ENCODE peak calls at places on chromosomes 7 and 10, in five cellular contexts. One of them, this sample, is unnamed.

GRCh38 chr7:1555046-1555812 is 776 bp downstream of the TMEM184A start:
- DNase-seq in caudate nucleus: no peak
- DNase-seq in activated naive CD8-positive, alpha-beta T cell treated with anti-CD3 and anti-CD28 coated beads for 36 hours: no peak
- DNase-seq in NCI-H1048: no peak
- DNase-seq in fibroblast of lung: peak
- DNase-seq in this sample: no peak

GRCh38 chr10:19017491-19017890 is 31.1 kb upstream of the MALRD1 start:
- DNase-seq in caudate nucleus: no peak
- DNase-seq in activated naive CD8-positive, alpha-beta T cell treated with anti-CD3 and anti-CD28 coated beads for 36 hours: no peak
- DNase-seq in NCI-H1048: no peak
- DNase-seq in fibroblast of lung: no peak
- DNase-seq in this sample: no peak

GRCh38 chr10:123913688-123914268 is 22.2 kb upstream of the CPXM2 start:
- DNase-seq in caudate nucleus: no peak
- DNase-seq in activated naive CD8-positive, alpha-beta T cell treated with anti-CD3 and anti-CD28 coated beads for 36 hours: no peak
- DNase-seq in NCI-H1048: no peak
- DNase-seq in fibroblast of lung: peak
- DNase-seq in this sample: no peak

GRCh38 chr10:69321865-69322264 is 43.6 kb downstream of the HK1 start:
- DNase-seq in caudate nucleus: no peak
- DNase-seq in activated naive CD8-positive, alpha-beta T cell treated with anti-CD3 and anti-CD28 coated beads for 36 hours: no peak
- DNase-seq in NCI-H1048: no peak
- DNase-seq in fibroblast of lung: peak
- DNase-seq in this sample: peak

GRCh38 chr10:101014966-101015581 is 15.5 kb downstream of the LZTS2 start:
- DNase-seq in caudate nucleus: peak
- DNase-seq in activated naive CD8-positive, alpha-beta T cell treated with anti-CD3 and anti-CD28 coated beads for 36 hours: no peak
- DNase-seq in NCI-H1048: no peak
- DNase-seq in fibroblast of lung: peak
- DNase-seq in this sample: peak

GRCh38 chr7:151427705-151428392 is 12.1 kb downstream of the CRYGN start:
- DNase-seq in caudate nucleus: no peak
- DNase-seq in activated naive CD8-positive, alpha-beta T cell treated with anti-CD3 and anti-CD28 coated beads for 36 hours: no peak
- DNase-seq in NCI-H1048: no peak
- DNase-seq in fibroblast of lung: no peak
- DNase-seq in this sample: no peak

GRCh38 chr10:29317027-29317420 is 28.2 kb downstream of the LYZL1 start:
- DNase-seq in caudate nucleus: no peak
- DNase-seq in activated naive CD8-positive, alpha-beta T cell treated with anti-CD3 and anti-CD28 coated beads for 36 hours: no peak
- DNase-seq in NCI-H1048: no peak
- DNase-seq in fibroblast of lung: peak
- DNase-seq in this sample: no peak

GRCh38 chr10:94735197-94735596 is 27.3 kb upstream of the CYP2C19 start:
- DNase-seq in caudate nucleus: no peak
- DNase-seq in activated naive CD8-positive, alpha-beta T cell treated with anti-CD3 and anti-CD28 coated beads for 36 hours: no peak
- DNase-seq in NCI-H1048: no peak
- DNase-seq in fibroblast of lung: no peak
- DNase-seq in this sample: no peak

GRCh38 chr7:46209611-46210170 is 288.6 kb upstream of the IGFBP3 start:
- DNase-seq in caudate nucleus: no peak
- DNase-seq in activated naive CD8-positive, alpha-beta T cell treated with anti-CD3 and anti-CD28 coated beads for 36 hours: no peak
- DNase-seq in NCI-H1048: no peak
- DNase-seq in fibroblast of lung: no peak
- DNase-seq in this sample: no peak

GRCh38 chr10:33556581-33556980 is 222.1 kb upstream of the NRP1 start:
- DNase-seq in caudate nucleus: no peak
- DNase-seq in activated naive CD8-positive, alpha-beta T cell treated with anti-CD3 and anti-CD28 coated beads for 36 hours: no peak
- DNase-seq in NCI-H1048: no peak
- DNase-seq in fibroblast of lung: no peak
- DNase-seq in this sample: no peak

GRCh38 chr7:30327813-30328212 is 43.4 kb downstream of the ZNRF2 start:
- DNase-seq in caudate nucleus: no peak
- DNase-seq in activated naive CD8-positive, alpha-beta T cell treated with anti-CD3 and anti-CD28 coated beads for 36 hours: no peak
- DNase-seq in NCI-H1048: no peak
- DNase-seq in fibroblast of lung: peak
- DNase-seq in this sample: no peak

GRCh38 chr10:71351628-71352319 is 32.7 kb downstream of the SLC29A3 start:
- DNase-seq in caudate nucleus: no peak
- DNase-seq in activated naive CD8-positive, alpha-beta T cell treated with anti-CD3 and anti-CD28 coated beads for 36 hours: no peak
- DNase-seq in NCI-H1048: no peak
- DNase-seq in fibroblast of lung: no peak
- DNase-seq in this sample: no peak

GRCh38 chr10:79235765-79236755 is 111.2 kb upstream of the PPIF start:
- DNase-seq in caudate nucleus: no peak
- DNase-seq in activated naive CD8-positive, alpha-beta T cell treated with anti-CD3 and anti-CD28 coated beads for 36 hours: no peak
- DNase-seq in NCI-H1048: no peak
- DNase-seq in fibroblast of lung: no peak
- DNase-seq in this sample: no peak

GRCh38 chr7:73701357-73701995 is 18.0 kb downstream of the STX1A start:
- DNase-seq in caudate nucleus: peak
- DNase-seq in activated naive CD8-positive, alpha-beta T cell treated with anti-CD3 and anti-CD28 coated beads for 36 hours: no peak
- DNase-seq in NCI-H1048: no peak
- DNase-seq in fibroblast of lung: peak
- DNase-seq in this sample: no peak

GRCh38 chr10:43137701-43137970 is 609 bp upstream of the CSGALNACT2 start:
- DNase-seq in caudate nucleus: peak
- DNase-seq in activated naive CD8-positive, alpha-beta T cell treated with anti-CD3 and anti-CD28 coated beads for 36 hours: peak
- DNase-seq in NCI-H1048: no peak
- DNase-seq in fibroblast of lung: peak
- DNase-seq in this sample: peak

GRCh38 chr10:31197886-31198285 is 121.1 kb upstream of the ZEB1 start:
- DNase-seq in caudate nucleus: no peak
- DNase-seq in activated naive CD8-positive, alpha-beta T cell treated with anti-CD3 and anti-CD28 coated beads for 36 hours: no peak
- DNase-seq in NCI-H1048: no peak
- DNase-seq in fibroblast of lung: peak
- DNase-seq in this sample: no peak

GRCh38 chr10:28983799-28984198 is 305.1 kb upstream of the LYZL1 start:
- DNase-seq in caudate nucleus: no peak
- DNase-seq in activated naive CD8-positive, alpha-beta T cell treated with anti-CD3 and anti-CD28 coated beads for 36 hours: no peak
- DNase-seq in NCI-H1048: no peak
- DNase-seq in fibroblast of lung: no peak
- DNase-seq in this sample: no peak

GRCh38 chr7:95047291-95047690 is 139.9 kb downstream of the PPP1R9A start:
- DNase-seq in caudate nucleus: no peak
- DNase-seq in activated naive CD8-positive, alpha-beta T cell treated with anti-CD3 and anti-CD28 coated beads for 36 hours: no peak
- DNase-seq in NCI-H1048: no peak
- DNase-seq in fibroblast of lung: no peak
- DNase-seq in this sample: peak

GRCh38 chr7:2521952-2522591 is 2.5 kb downstream of the LFNG start:
- DNase-seq in caudate nucleus: peak
- DNase-seq in activated naive CD8-positive, alpha-beta T cell treated with anti-CD3 and anti-CD28 coated beads for 36 hours: peak
- DNase-seq in NCI-H1048: no peak
- DNase-seq in fibroblast of lung: peak
- DNase-seq in this sample: no peak

GRCh38 chr7:141003172-141004080 is 11.3 kb downstream of the MRPS33 start:
- DNase-seq in caudate nucleus: no peak
- DNase-seq in activated naive CD8-positive, alpha-beta T cell treated with anti-CD3 and anti-CD28 coated beads for 36 hours: no peak
- DNase-seq in NCI-H1048: no peak
- DNase-seq in fibroblast of lung: no peak
- DNase-seq in this sample: no peak

GRCh38 chr10:125795111-125795510 is 19.5 kb upstream of the MMP21 start:
- DNase-seq in caudate nucleus: peak
- DNase-seq in activated naive CD8-positive, alpha-beta T cell treated with anti-CD3 and anti-CD28 coated beads for 36 hours: no peak
- DNase-seq in NCI-H1048: no peak
- DNase-seq in fibroblast of lung: no peak
- DNase-seq in this sample: peak